ENCODE peak calls at places on chromosomes 3 and 15, in seven cellular contexts. One of them, this sample, is unnamed.

GRCh38 chr3:24220859-24221657 is 273.6 kb downstream of the THRB start:
- DNase-seq in neural progenitor cell: peak
- DNase-seq in HEK293T: no peak
- DNase-seq in CD4-positive, alpha-beta T cell: no peak
- DNase-seq in T-cell: no peak
- DNase-seq in fibroblast of pulmonary artery: peak
- DNase-seq in RWPE1: peak
- DNase-seq in this sample: no peak

GRCh38 chr3:79202471-79203143 is 565.2 kb downstream of the ROBO1 start:
- DNase-seq in neural progenitor cell: peak
- DNase-seq in HEK293T: no peak
- DNase-seq in CD4-positive, alpha-beta T cell: no peak
- DNase-seq in T-cell: no peak
- DNase-seq in fibroblast of pulmonary artery: no peak
- DNase-seq in RWPE1: no peak
- DNase-seq in this sample: no peak

GRCh38 chr3:126365351-126366274 is 8.4 kb upstream of the KLF15 start:
- DNase-seq in neural progenitor cell: no peak
- DNase-seq in HEK293T: no peak
- DNase-seq in CD4-positive, alpha-beta T cell: no peak
- DNase-seq in T-cell: no peak
- DNase-seq in fibroblast of pulmonary artery: no peak
- DNase-seq in RWPE1: no peak
- DNase-seq in this sample: no peak

GRCh38 chr3:53194218-53195065 is 33.4 kb downstream of the PRKCD start:
- DNase-seq in neural progenitor cell: peak
- DNase-seq in HEK293T: peak
- DNase-seq in CD4-positive, alpha-beta T cell: no peak
- DNase-seq in T-cell: no peak
- DNase-seq in fibroblast of pulmonary artery: peak
- DNase-seq in RWPE1: no peak
- DNase-seq in this sample: no peak

GRCh38 chr15:72307036-72307435 is 12.9 kb downstream of the CELF6 start:
- DNase-seq in neural progenitor cell: no peak
- DNase-seq in HEK293T: no peak
- DNase-seq in CD4-positive, alpha-beta T cell: no peak
- DNase-seq in T-cell: no peak
- DNase-seq in fibroblast of pulmonary artery: no peak
- DNase-seq in RWPE1: no peak
- DNase-seq in this sample: no peak

GRCh38 chr15:85024509-85025336 is 43.1 kb downstream of the PDE8A start:
- DNase-seq in neural progenitor cell: no peak
- DNase-seq in HEK293T: no peak
- DNase-seq in CD4-positive, alpha-beta T cell: no peak
- DNase-seq in T-cell: no peak
- DNase-seq in fibroblast of pulmonary artery: no peak
- DNase-seq in RWPE1: peak
- DNase-seq in this sample: no peak

GRCh38 chr3:30347679-30348216 is 258.7 kb upstream of the TGFBR2 start:
- DNase-seq in neural progenitor cell: no peak
- DNase-seq in HEK293T: no peak
- DNase-seq in CD4-positive, alpha-beta T cell: no peak
- DNase-seq in T-cell: no peak
- DNase-seq in fibroblast of pulmonary artery: peak
- DNase-seq in RWPE1: peak
- DNase-seq in this sample: no peak

GRCh38 chr3:123081718-123082369 is 15.0 kb downstream of the PDIA5 start:
- DNase-seq in neural progenitor cell: no peak
- DNase-seq in HEK293T: no peak
- DNase-seq in CD4-positive, alpha-beta T cell: no peak
- DNase-seq in T-cell: no peak
- DNase-seq in fibroblast of pulmonary artery: no peak
- DNase-seq in RWPE1: no peak
- DNase-seq in this sample: no peak

GRCh38 chr15:73604477-73604876 is 28.7 kb downstream of the NPTN start:
- DNase-seq in neural progenitor cell: no peak
- DNase-seq in HEK293T: no peak
- DNase-seq in CD4-positive, alpha-beta T cell: no peak
- DNase-seq in T-cell: no peak
- DNase-seq in fibroblast of pulmonary artery: no peak
- DNase-seq in RWPE1: no peak
- DNase-seq in this sample: no peak

GRCh38 chr15:100873029-100873677 is 6.5 kb upstream of the ALDH1A3 start:
- DNase-seq in neural progenitor cell: peak
- DNase-seq in HEK293T: peak
- DNase-seq in CD4-positive, alpha-beta T cell: peak
- DNase-seq in T-cell: no peak
- DNase-seq in fibroblast of pulmonary artery: peak
- DNase-seq in RWPE1: peak
- DNase-seq in this sample: peak

GRCh38 chr3:40532252-40532651 is 7.5 kb downstream of the ZNF621 start:
- DNase-seq in neural progenitor cell: no peak
- DNase-seq in HEK293T: no peak
- DNase-seq in CD4-positive, alpha-beta T cell: no peak
- DNase-seq in T-cell: no peak
- DNase-seq in fibroblast of pulmonary artery: no peak
- DNase-seq in RWPE1: no peak
- DNase-seq in this sample: no peak

GRCh38 chr3:138774529-138775253 is 60.0 kb downstream of the PIK3CB start:
- DNase-seq in neural progenitor cell: no peak
- DNase-seq in HEK293T: no peak
- DNase-seq in CD4-positive, alpha-beta T cell: no peak
- DNase-seq in T-cell: no peak
- DNase-seq in fibroblast of pulmonary artery: peak
- DNase-seq in RWPE1: peak
- DNase-seq in this sample: no peak

GRCh38 chr3:77906102-77906709 is 866.3 kb downstream of the ROBO2 start:
- DNase-seq in neural progenitor cell: no peak
- DNase-seq in HEK293T: no peak
- DNase-seq in CD4-positive, alpha-beta T cell: no peak
- DNase-seq in T-cell: no peak
- DNase-seq in fibroblast of pulmonary artery: no peak
- DNase-seq in RWPE1: peak
- DNase-seq in this sample: no peak

GRCh38 chr3:188154758-188155574 is 1.0 kb downstream of the LPP start:
- DNase-seq in neural progenitor cell: no peak
- DNase-seq in HEK293T: no peak
- DNase-seq in CD4-positive, alpha-beta T cell: no peak
- DNase-seq in T-cell: no peak
- DNase-seq in fibroblast of pulmonary artery: peak
- DNase-seq in RWPE1: no peak
- DNase-seq in this sample: no peak

GRCh38 chr3:134934933-134935332 is 139.9 kb downstream of the EPHB1 start:
- DNase-seq in neural progenitor cell: no peak
- DNase-seq in HEK293T: no peak
- DNase-seq in CD4-positive, alpha-beta T cell: no peak
- DNase-seq in T-cell: no peak
- DNase-seq in fibroblast of pulmonary artery: no peak
- DNase-seq in RWPE1: no peak
- DNase-seq in this sample: no peak

GRCh38 chr15:101124731-101125558 is 126.9 kb downstream of the CHSY1 start:
- DNase-seq in neural progenitor cell: no peak
- DNase-seq in HEK293T: no peak
- DNase-seq in CD4-positive, alpha-beta T cell: no peak
- DNase-seq in T-cell: no peak
- DNase-seq in fibroblast of pulmonary artery: peak
- DNase-seq in RWPE1: no peak
- DNase-seq in this sample: no peak

GRCh38 chr15:92811514-92811913 is 88.6 kb upstream of the CHD2 start:
- DNase-seq in neural progenitor cell: no peak
- DNase-seq in HEK293T: no peak
- DNase-seq in CD4-positive, alpha-beta T cell: peak
- DNase-seq in T-cell: no peak
- DNase-seq in fibroblast of pulmonary artery: peak
- DNase-seq in RWPE1: no peak
- DNase-seq in this sample: no peak

GRCh38 chr15:31954364-31954763 is 76.0 kb upstream of the CHRNA7 start:
- DNase-seq in neural progenitor cell: no peak
- DNase-seq in HEK293T: no peak
- DNase-seq in CD4-positive, alpha-beta T cell: no peak
- DNase-seq in T-cell: no peak
- DNase-seq in fibroblast of pulmonary artery: no peak
- DNase-seq in RWPE1: no peak
- DNase-seq in this sample: no peak

GRCh38 chr15:95292790-95293450 is 1037.6 kb upstream of the NR2F2 start:
- DNase-seq in neural progenitor cell: no peak
- DNase-seq in HEK293T: no peak
- DNase-seq in CD4-positive, alpha-beta T cell: no peak
- DNase-seq in T-cell: no peak
- DNase-seq in fibroblast of pulmonary artery: peak
- DNase-seq in RWPE1: no peak
- DNase-seq in this sample: no peak

GRCh38 chr15:90419738-90420487 is 31.9 kb downstream of the IQGAP1 start:
- DNase-seq in neural progenitor cell: no peak
- DNase-seq in HEK293T: no peak
- DNase-seq in CD4-positive, alpha-beta T cell: no peak
- DNase-seq in T-cell: no peak
- DNase-seq in fibroblast of pulmonary artery: peak
- DNase-seq in RWPE1: peak
- DNase-seq in this sample: no peak

GRCh38 chr3:183178512-183178832 is 15.9 kb upstream of the LAMP3 start:
- DNase-seq in neural progenitor cell: no peak
- DNase-seq in HEK293T: no peak
- DNase-seq in CD4-positive, alpha-beta T cell: no peak
- DNase-seq in T-cell: no peak
- DNase-seq in fibroblast of pulmonary artery: no peak
- DNase-seq in RWPE1: no peak
- DNase-seq in this sample: no peak

GRCh38 chr15:55277116-55277564 is 12.5 kb downstream of the RAB27A start:
- DNase-seq in neural progenitor cell: no peak
- DNase-seq in HEK293T: no peak
- DNase-seq in CD4-positive, alpha-beta T cell: peak
- DNase-seq in T-cell: no peak
- DNase-seq in fibroblast of pulmonary artery: peak
- DNase-seq in RWPE1: no peak
- DNase-seq in this sample: no peak

GRCh38 chr3:170355738-170356595 is 1.5 kb upstream of the SKIL start:
- DNase-seq in neural progenitor cell: peak
- DNase-seq in HEK293T: no peak
- DNase-seq in CD4-positive, alpha-beta T cell: no peak
- DNase-seq in T-cell: no peak
- DNase-seq in fibroblast of pulmonary artery: peak
- DNase-seq in RWPE1: no peak
- DNase-seq in this sample: peak

GRCh38 chr3:114746502-114746901 is 400.6 kb downstream of the ZBTB20 start:
- DNase-seq in neural progenitor cell: no peak
- DNase-seq in HEK293T: no peak
- DNase-seq in CD4-positive, alpha-beta T cell: no peak
- DNase-seq in T-cell: no peak
- DNase-seq in fibroblast of pulmonary artery: no peak
- DNase-seq in RWPE1: no peak
- DNase-seq in this sample: no peak

GRCh38 chr15:74857082-74857655 is 14.2 kb upstream of the ULK3 start:
- DNase-seq in neural progenitor cell: no peak
- DNase-seq in HEK293T: no peak
- DNase-seq in CD4-positive, alpha-beta T cell: no peak
- DNase-seq in T-cell: no peak
- DNase-seq in fibroblast of pulmonary artery: no peak
- DNase-seq in RWPE1: no peak
- DNase-seq in this sample: no peak

GRCh38 chr3:129126726-129127280 is 5.2 kb upstream of the RAB43 start:
- DNase-seq in neural progenitor cell: no peak
- DNase-seq in HEK293T: no peak
- DNase-seq in CD4-positive, alpha-beta T cell: no peak
- DNase-seq in T-cell: no peak
- DNase-seq in fibroblast of pulmonary artery: no peak
- DNase-seq in RWPE1: no peak
- DNase-seq in this sample: no peak

GRCh38 chr3:65052101-65052500 is 364.3 kb upstream of the ADAMTS9 start:
- DNase-seq in neural progenitor cell: no peak
- DNase-seq in HEK293T: no peak
- DNase-seq in CD4-positive, alpha-beta T cell: no peak
- DNase-seq in T-cell: no peak
- DNase-seq in fibroblast of pulmonary artery: no peak
- DNase-seq in RWPE1: no peak
- DNase-seq in this sample: no peak